ENCODE peak calls at places on chromosomes 4 and X, in four cellular contexts. One of them, this sample, is unnamed.

GRCh38 chrX:40867352-40867751 is 132.0 kb upstream of the MED14 start:
- DNase-seq in HCT116: peak; percentile 8
- DNase-seq in PC-9: peak; percentile 37
- DNase-seq in GM23338: no peak
- DNase-seq in this sample: peak; percentile 80

GRCh38 chrX:22063284-22063683 is 31.2 kb downstream of the PHEX start:
- DNase-seq in HCT116: no peak
- DNase-seq in GM23338: no peak
- DNase-seq in PC-9: no peak
- DNase-seq in this sample: peak; percentile 12

GRCh38 chr4:15382669-15383273 is 45.1 kb upstream of the C1QTNF7 start:
- DNase-seq in HCT116: no peak
- DNase-seq in PC-9: no peak
- DNase-seq in GM23338: no peak
- DNase-seq in this sample: no peak

GRCh38 chr4:8473198-8473919 is 32.8 kb downstream of the TRMT44 start:
- DNase-seq in GM23338: no peak
- DNase-seq in HCT116: no peak
- DNase-seq in PC-9: no peak
- DNase-seq in this sample: peak; percentile 34

GRCh38 chr4:45102716-45103115 is 376.4 kb upstream of the GNPDA2 start:
- DNase-seq in GM23338: no peak
- DNase-seq in HCT116: no peak
- DNase-seq in PC-9: no peak
- DNase-seq in this sample: no peak

GRCh38 chrX:12410523-12410922 is 272.2 kb downstream of the FRMPD4 start:
- DNase-seq in GM23338: no peak
- DNase-seq in PC-9: no peak
- DNase-seq in HCT116: no peak
- DNase-seq in this sample: no peak

GRCh38 chrX:148389629-148390028 is 110.8 kb upstream of the AFF2 start:
- DNase-seq in GM23338: no peak
- DNase-seq in HCT116: no peak
- DNase-seq in PC-9: no peak
- DNase-seq in this sample: no peak

GRCh38 chrX:129686422-129686948 is 31.7 kb upstream of the APLN start:
- DNase-seq in GM23338: no peak
- DNase-seq in PC-9: no peak
- DNase-seq in HCT116: no peak
- DNase-seq in this sample: no peak

GRCh38 chr4:73821325-73821724 is 15.2 kb upstream of the CXCL6 start:
- DNase-seq in HCT116: no peak
- DNase-seq in GM23338: no peak
- DNase-seq in PC-9: no peak
- DNase-seq in this sample: no peak

GRCh38 chrX:121649414-121649813 is 602.0 kb downstream of the GLUD2 start:
- DNase-seq in GM23338: no peak
- DNase-seq in PC-9: no peak
- DNase-seq in HCT116: no peak
- DNase-seq in this sample: no peak

GRCh38 chr4:53656421-53656981 is 65.2 kb upstream of the LNX1 start:
- DNase-seq in GM23338: no peak
- DNase-seq in HCT116: no peak
- DNase-seq in PC-9: no peak
- DNase-seq in this sample: peak; percentile 67

GRCh38 chr4:103002551-103002950 is 17.0 kb downstream of the SLC9B1 start:
- DNase-seq in HCT116: no peak
- DNase-seq in PC-9: no peak
- DNase-seq in GM23338: no peak
- DNase-seq in this sample: peak; percentile 27

GRCh38 chrX:57286507-57287251 is at the start of gene FAAH2:
- DNase-seq in GM23338: peak; percentile 74
- DNase-seq in HCT116: peak; percentile 90
- DNase-seq in PC-9: peak; percentile 92
- DNase-seq in this sample: no peak

GRCh38 chrX:119895843-119896326 is at the start of gene AKAP14:
- DNase-seq in PC-9: no peak
- DNase-seq in GM23338: peak; percentile 57
- DNase-seq in HCT116: no peak
- DNase-seq in this sample: no peak

GRCh38 chr4:157984285-157984911 is 188.4 kb downstream of the GASK1B start:
- DNase-seq in PC-9: no peak
- DNase-seq in GM23338: no peak
- DNase-seq in HCT116: no peak
- DNase-seq in this sample: no peak

GRCh38 chr4:68175562-68176155 is 46.0 kb upstream of the TMPRSS11F start:
- DNase-seq in HCT116: peak; percentile 54
- DNase-seq in PC-9: peak; percentile 36
- DNase-seq in GM23338: peak; percentile 87
- DNase-seq in this sample: peak; percentile 52

GRCh38 chrX:77398341-77398740 is 48.8 kb upstream of the FGF16 start:
- DNase-seq in PC-9: no peak
- DNase-seq in GM23338: no peak
- DNase-seq in HCT116: no peak
- DNase-seq in this sample: no peak

GRCh38 chrX:110745288-110745687 is 50.3 kb downstream of the CHRDL1 start:
- DNase-seq in HCT116: no peak
- DNase-seq in GM23338: no peak
- DNase-seq in PC-9: no peak
- DNase-seq in this sample: no peak

GRCh38 chr4:54165438-54165837 is 63.7 kb upstream of the PDGFRA start:
- DNase-seq in HCT116: peak; percentile 36
- DNase-seq in PC-9: peak; percentile 39
- DNase-seq in GM23338: no peak
- DNase-seq in this sample: peak; percentile 98

GRCh38 chrX:78997870-78998558 is 52.8 kb downstream of the P2RY10 start:
- DNase-seq in PC-9: no peak
- DNase-seq in HCT116: no peak
- DNase-seq in GM23338: peak; percentile 0
- DNase-seq in this sample: no peak

GRCh38 chrX:38891641-38892413 is 90.6 kb downstream of the MID1IP1 start:
- DNase-seq in PC-9: no peak
- DNase-seq in GM23338: no peak
- DNase-seq in HCT116: no peak
- DNase-seq in this sample: peak; percentile 51

GRCh38 chrX:153564047-153564606 is 34.8 kb downstream of the CCNQ start:
- DNase-seq in GM23338: no peak
- DNase-seq in PC-9: no peak
- DNase-seq in HCT116: no peak
- DNase-seq in this sample: no peak

GRCh38 chr4:4585012-4585670 is 43.3 kb upstream of the STX18 start:
- DNase-seq in PC-9: peak; percentile 82
- DNase-seq in HCT116: no peak
- DNase-seq in GM23338: no peak
- DNase-seq in this sample: peak; percentile 50

GRCh38 chr4:177391953-177392352 is 50.3 kb downstream of the AGA start:
- DNase-seq in PC-9: no peak
- DNase-seq in GM23338: no peak
- DNase-seq in HCT116: no peak
- DNase-seq in this sample: no peak

GRCh38 chr4:25129926-25130325 is 30.3 kb downstream of the SEPSECS start:
- DNase-seq in PC-9: no peak
- DNase-seq in HCT116: no peak
- DNase-seq in GM23338: no peak
- DNase-seq in this sample: peak; percentile 71

GRCh38 chr4:74682567-74683359 is 111.6 kb downstream of the BTC start:
- DNase-seq in GM23338: peak; percentile 31
- DNase-seq in HCT116: peak; percentile 89
- DNase-seq in PC-9: peak; percentile 90
- DNase-seq in this sample: peak; percentile 88

GRCh38 chr4:143254479-143255216 is 69.9 kb downstream of the USP38 start:
- DNase-seq in HCT116: no peak
- DNase-seq in PC-9: no peak
- DNase-seq in GM23338: peak; percentile 71
- DNase-seq in this sample: no peak

GRCh38 chr4:28918871-28919270 is 1801.3 kb upstream of the PCDH7 start:
- DNase-seq in PC-9: no peak
- DNase-seq in HCT116: no peak
- DNase-seq in GM23338: no peak
- DNase-seq in this sample: no peak

GRCh38 chrX:78522601-78523000 is 136.5 kb downstream of the RTL3 start:
- DNase-seq in GM23338: no peak
- DNase-seq in PC-9: no peak
- DNase-seq in HCT116: no peak
- DNase-seq in this sample: no peak

GRCh38 chr4:4849106-4849505 is 10.4 kb upstream of the MSX1 start:
- DNase-seq in GM23338: no peak
- DNase-seq in HCT116: no peak
- DNase-seq in PC-9: no peak
- DNase-seq in this sample: no peak

GRCh38 chr4:184745747-184746531 is 12.0 kb upstream of the CENPU start:
- DNase-seq in GM23338: peak; percentile 90
- DNase-seq in HCT116: peak; percentile 29
- DNase-seq in PC-9: peak; percentile 44
- DNase-seq in this sample: peak; percentile 61

GRCh38 chr4:87875187-87875586 is 42.4 kb downstream of the MEPE start:
- DNase-seq in HCT116: no peak
- DNase-seq in GM23338: no peak
- DNase-seq in PC-9: no peak
- DNase-seq in this sample: no peak

DNA sequence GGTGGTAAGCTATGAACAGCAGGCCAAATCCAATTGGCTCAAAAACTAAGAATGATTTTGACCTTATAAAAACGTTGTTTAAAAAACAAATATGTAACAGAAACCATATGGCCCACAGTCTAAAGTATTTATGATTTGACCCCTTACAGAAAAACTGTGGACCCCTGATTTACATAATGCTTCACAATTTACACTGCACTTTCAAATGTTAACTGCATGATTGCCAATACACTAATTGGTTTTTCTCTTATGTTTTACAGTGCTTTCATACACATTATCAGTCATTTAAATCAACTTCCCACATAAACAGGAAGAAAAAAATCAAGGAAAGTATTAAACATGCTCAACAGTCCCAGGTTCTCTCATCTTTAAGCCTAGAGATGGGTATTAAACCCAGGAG is 262.6 kb downstream of the CHIC1 start:
- DNase-seq in HCT116: no peak
- DNase-seq in GM23338: no peak
- DNase-seq in PC-9: no peak
- DNase-seq in this sample: no peak
- H3K79me2 ChIP-seq in HCT116: no peaks in the 10 kb centered on the region
- H3K79me2 ChIP-seq in GM23338: no peaks in the 10 kb centered on the region
- H3K79me2 ChIP-seq in PC-9: no peaks in the 10 kb centered on the region
- H3K79me2 ChIP-seq in this sample: peaks cover 3% of the 10 kb centered on the region

GRCh38 chr4:57462843-57463242 is 352.7 kb upstream of the IGFBP7 start:
- DNase-seq in PC-9: no peak
- DNase-seq in GM23338: no peak
- DNase-seq in HCT116: no peak
- DNase-seq in this sample: no peak
- H2AFZ ChIP-seq in PC-9: no peak overlapping the region
- H2AFZ ChIP-seq in GM23338: no peak overlapping the region
- H2AFZ ChIP-seq in HCT116: no peak overlapping the region
- H2AFZ ChIP-seq in this sample: no peak overlapping the region

DNA sequence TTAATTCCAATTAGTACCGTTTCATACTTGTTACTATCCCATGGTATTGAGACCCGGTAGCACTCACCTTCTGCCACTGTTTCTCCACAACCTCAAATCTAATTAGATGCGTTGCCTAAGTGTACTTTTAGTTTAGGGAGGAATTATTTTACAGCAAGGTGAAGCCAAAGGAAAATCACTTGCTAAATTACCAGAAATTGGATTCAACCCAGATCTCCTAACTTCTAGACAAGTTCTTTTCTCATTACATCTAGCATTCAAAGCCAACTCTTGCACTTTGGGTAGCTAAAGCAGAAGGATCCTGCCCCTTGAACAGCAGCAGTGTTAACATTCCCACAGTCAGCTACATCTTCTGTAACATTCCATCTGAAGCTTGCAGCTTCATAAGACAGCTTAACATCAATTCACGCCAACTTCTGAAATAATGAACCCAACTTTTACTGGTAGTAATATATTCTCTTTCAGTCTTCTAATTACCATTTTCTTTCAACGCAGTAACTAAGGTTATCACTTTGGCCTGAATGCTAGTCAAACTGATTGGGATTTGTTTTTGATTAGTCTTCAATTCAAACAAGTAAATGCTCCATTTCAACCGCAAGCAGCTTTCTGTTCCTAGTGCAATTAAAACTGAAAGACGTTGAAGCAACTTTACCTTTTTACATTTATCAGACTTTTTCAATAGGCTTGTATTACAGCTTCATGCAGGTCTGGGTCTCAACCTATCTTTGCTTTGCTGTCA is 944 bp upstream of the SEC31A start:
- DNase-seq in GM23338: peak; percentile 24
- DNase-seq in PC-9: no peak
- DNase-seq in HCT116: no peak
- DNase-seq in this sample: peak; percentile 44
- H3K79me2 ChIP-seq in GM23338: peaks cover 71% of the 10 kb centered on the region
- H3K79me2 ChIP-seq in PC-9: peaks cover 60% of the 10 kb centered on the region
- H3K79me2 ChIP-seq in HCT116: peaks cover 83% of the 10 kb centered on the region
- H3K79me2 ChIP-seq in this sample: peaks cover 52% of the 10 kb centered on the region

GRCh38 chr4:175373031-175373430 is 439.0 kb downstream of the GPM6A start:
- DNase-seq in PC-9: no peak
- DNase-seq in GM23338: no peak
- DNase-seq in HCT116: no peak
- DNase-seq in this sample: peak; percentile 17

GRCh38 chr4:175371091-175371490 is 441.0 kb downstream of the GPM6A start:
- DNase-seq in HCT116: no peak
- DNase-seq in GM23338: no peak
- DNase-seq in PC-9: peak; percentile 74
- DNase-seq in this sample: no peak

GRCh38 chr4:175369087-175369486 is 443.0 kb downstream of the GPM6A start:
- DNase-seq in HCT116: no peak
- DNase-seq in PC-9: no peak
- DNase-seq in GM23338: no peak
- DNase-seq in this sample: peak; percentile 29
- H2AFZ ChIP-seq in HCT116: no peak overlapping the region
- H2AFZ ChIP-seq in PC-9: no peak overlapping the region
- H2AFZ ChIP-seq in GM23338: no peak overlapping the region
- H2AFZ ChIP-seq in this sample: no peak overlapping the region

DNA sequence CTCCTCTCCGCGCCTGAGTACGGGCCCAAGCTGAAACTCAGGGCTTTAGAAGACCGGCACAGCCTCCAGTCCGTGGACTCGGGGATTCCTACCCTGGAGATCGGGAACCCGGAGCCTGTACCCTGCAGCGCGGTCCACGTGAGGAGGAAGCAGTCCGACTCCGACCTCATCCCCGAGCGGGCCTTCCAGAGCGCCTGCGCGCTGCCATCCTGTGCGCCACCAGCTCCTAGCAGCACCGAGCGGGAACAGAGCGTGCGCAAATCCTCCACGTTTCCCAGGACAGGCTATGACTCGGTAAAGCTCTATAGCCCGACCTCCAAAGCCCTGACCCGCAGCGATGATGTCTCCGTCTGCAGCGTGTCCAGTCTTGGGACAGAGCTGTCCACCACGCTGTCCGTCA is 13.9 kb downstream of the TBC1D14 start:
- DNase-seq in HCT116: no peak
- DNase-seq in PC-9: no peak
- DNase-seq in GM23338: no peak
- DNase-seq in this sample: no peak
- H3K79me2 ChIP-seq in HCT116: peaks cover 33% of the 10 kb centered on the region
- H3K79me2 ChIP-seq in PC-9: peaks cover 4% of the 10 kb centered on the region
- H3K79me2 ChIP-seq in GM23338: peaks cover 65% of the 10 kb centered on the region
- H3K79me2 ChIP-seq in this sample: no peaks in the 10 kb centered on the region

This sample was measured in fibroblast of lung.